ENCODE peak calls at places on chromosomes 5 and 9, in five cellular contexts. U, I, Z, A and W are unnamed samples.
A peak's percentile ranks its signal among the peaks of the same experiment; 100 is the strongest.

GRCh38 chr9:3525088-3525835 is 539 bp downstream of the RFX3 start:
- DNase-seq in U (peak; percentile 43), Z (no peak), I (peak; percentile 65), A (peak; percentile 51), W (no peak)

GRCh38 chr9:18855636-18856035 is 177.4 kb downstream of the SAXO1 start:
- DNase-seq in Z (no peak), A (no peak), I (no peak), U (no peak), W (no peak)

GRCh38 chr5:112594060-112594850 is 143.4 kb upstream of the APC start:
- DNase-seq in U (no peak), Z (no peak), I (no peak), A (no peak), W (peak; percentile 35)

GRCh38 chr9:125564641-125565040 is 142.4 kb downstream of the MAPKAP1 start:
- DNase-seq in A (no peak), Z (no peak), U (no peak), I (no peak), W (no peak)

GRCh38 chr9:130940693-130941576 is 1.9 kb upstream of the FIBCD1 start:
- DNase-seq in Z (peak; percentile 82), U (peak; percentile 72), I (peak; percentile 76), A (peak; percentile 96), W (peak; percentile 65)

GRCh38 chr5:7705261-7705660 is 145.7 kb downstream of the CFAP90 start:
- DNase-seq in I (no peak), Z (no peak), U (no peak), A (peak; percentile 32), W (no peak)

GRCh38 chr9:129287595-129288305 is 109.7 kb upstream of the IER5L start:
- DNase-seq in U (no peak), Z (no peak), I (no peak), A (no peak), W (no peak)

GRCh38 chr9:136095495-136096058 is 488 bp upstream of the NACC2 start:
- DNase-seq in Z (no peak), I (peak; percentile 76), U (peak; percentile 45), A (no peak), W (no peak)

GRCh38 chr9:78605029-78605930 is 308.4 kb downstream of the PSAT1 start:
- DNase-seq in I (no peak), A (peak; percentile 8), U (no peak), Z (no peak), W (no peak)

GRCh38 chr9:33306037-33306436 is 15.7 kb downstream of the NFX1 start:
- DNase-seq in A (no peak), U (no peak), I (no peak), Z (no peak), W (no peak)

GRCh38 chr5:2008851-2009629 is 126.3 kb upstream of the IRX4 start:
- DNase-seq in A (no peak), Z (no peak), I (no peak), U (no peak), W (no peak)

GRCh38 chr5:73391441-73391871 is 57.1 kb downstream of the FOXD1 start:
- DNase-seq in Z (no peak), U (no peak), A (no peak), I (no peak), W (no peak)

GRCh38 chr9:131839281-131840084 is 99.6 kb upstream of the RAPGEF1 start:
- DNase-seq in U (no peak), A (no peak), I (peak; percentile 39), Z (no peak), W (no peak)

GRCh38 chr5:127012933-127013332 is 17.4 kb downstream of the MARCHF3 start:
- DNase-seq in U (no peak), Z (no peak), I (no peak), A (no peak), W (no peak)

GRCh38 chr5:137300411-137301240 is 198.5 kb downstream of the SPOCK1 start:
- DNase-seq in U (no peak), A (no peak), I (no peak), Z (no peak), W (no peak)